ENCODE peak calls at places on chromosomes 13 and 19, in four cellular contexts. X is Caco-2, R is fibroblast of mammary gland, G is fibroblast of lung. H is an unnamed sample.

GRCh38 chr19:58170860-58171259 is 12.0 kb upstream of the ZNF274 start:
- DNase-seq in R (peak), G (no peak), X (no peak), H (no peak)

GRCh38 chr19:48914181-48914580 is 14.1 kb downstream of the NUCB1 start:
- DNase-seq in X (no peak), R (no peak), G (no peak), H (no peak)

GRCh38 chr19:58274771-58275199 is 4.0 kb upstream of the ZNF8 start:
- DNase-seq in R (peak), G (peak), X (no peak), H (no peak)

GRCh38 chr19:28710278-28710677 is 502.7 kb downstream of the UQCRFS1 start:
- DNase-seq in R (peak), G (peak), X (no peak), H (peak)

GRCh38 chr19:5314012-5314906 is 26.4 kb downstream of the PTPRS start:
- DNase-seq in R (peak), G (peak), X (no peak), H (peak)

GRCh38 chr19:49677901-49678674 is 1.0 kb downstream of the PRMT1 start:
- DNase-seq in X (peak), G (peak), R (peak), H (peak)

GRCh38 chr13:24654741-24655140 is 25.5 kb upstream of the ATP12A start:
- DNase-seq in G (peak), X (no peak), R (peak), H (peak)

GRCh38 chr13:81872581-81872980 is 1531.7 kb upstream of the SPRY2 start:
- DNase-seq in R (no peak), X (no peak), G (no peak), H (no peak)

GRCh38 chr13:43569688-43570087 is 217.1 kb downstream of the ENOX1 start:
- DNase-seq in R (no peak), G (no peak), X (no peak), H (no peak)

GRCh38 chr13:41465215-41465907 is 8.0 kb downstream of the RGCC start:
- DNase-seq in X (no peak), G (peak), R (peak), H (peak)

GRCh38 chr13:26784704-26785639 is 24.4 kb upstream of the GPR12 start:
- DNase-seq in X (no peak), G (no peak), R (no peak), H (no peak)

GRCh38 chr13:64446372-64446771 is 2783.8 kb downstream of the PCDH9 start:
- DNase-seq in G (no peak), X (no peak), R (no peak), H (no peak)

GRCh38 chr13:26465954-26466353 is 91.5 kb upstream of the WASF3 start:
- DNase-seq in R (no peak), G (no peak), X (no peak), H (no peak)

GRCh38 chr13:93765811-93766210 is 539.2 kb downstream of the GPC6 start:
- DNase-seq in X (no peak), G (no peak), R (no peak), H (peak)

GRCh38 chr19:18473003-18473705 is 35.2 kb upstream of the ISYNA1 start:
- DNase-seq in R (no peak), G (no peak), X (no peak), H (no peak)

GRCh38 chr19:12314553-12314952 is 18.9 kb downstream of the ZNF563 start:
- DNase-seq in G (no peak), R (no peak), X (no peak), H (no peak)

GRCh38 chr13:90118467-90119071 is 1228.9 kb upstream of the MIR17HG start:
- DNase-seq in X (no peak), R (no peak), G (no peak), H (no peak)

GRCh38 chr19:4600893-4601292 is 38.4 kb upstream of the TNFAIP8L1 start:
- DNase-seq in X (no peak), R (no peak), G (no peak), H (no peak)

GRCh38 chr19:23665651-23666410 is 21.2 kb downstream of the ZNF675 start:
- DNase-seq in G (no peak), X (no peak), R (no peak), H (no peak)

GRCh38 chr19:18156841-18157464 is 4.0 kb downstream of the PIK3R2 start:
- DNase-seq in X (no peak), G (peak), R (peak), H (peak)

GRCh38 chr13:26499209-26499601 is 58.3 kb upstream of the WASF3 start:
- DNase-seq in G (no peak), X (peak), R (no peak), H (no peak)

GRCh38 chr13:48132961-48133360 is 38.1 kb upstream of the MED4 start:
- DNase-seq in R (no peak), G (no peak), X (no peak), H (no peak)

GRCh38 chr13:112748947-112749346 is 59.1 kb downstream of the ATP11A start:
- DNase-seq in R (peak), G (no peak), X (no peak), H (peak)

GRCh38 chr19:38941979-38942378 is 11.2 kb downstream of the MRPS12 start:
- DNase-seq in X (no peak), R (no peak), G (no peak), H (no peak)

GRCh38 chr19:38944981-38945506 is 14.3 kb downstream of the MRPS12 start:
- DNase-seq in R (peak), X (no peak), G (no peak), H (no peak)

GRCh38 chr19:38942471-38943181 is 11.9 kb downstream of the MRPS12 start:
- DNase-seq in R (no peak), G (no peak), X (no peak), H (no peak)

GRCh38 chr19:38946229-38947010 is 15.7 kb downstream of the MRPS12 start:
- DNase-seq in X (no peak), G (no peak), R (no peak), H (no peak)

DNA sequence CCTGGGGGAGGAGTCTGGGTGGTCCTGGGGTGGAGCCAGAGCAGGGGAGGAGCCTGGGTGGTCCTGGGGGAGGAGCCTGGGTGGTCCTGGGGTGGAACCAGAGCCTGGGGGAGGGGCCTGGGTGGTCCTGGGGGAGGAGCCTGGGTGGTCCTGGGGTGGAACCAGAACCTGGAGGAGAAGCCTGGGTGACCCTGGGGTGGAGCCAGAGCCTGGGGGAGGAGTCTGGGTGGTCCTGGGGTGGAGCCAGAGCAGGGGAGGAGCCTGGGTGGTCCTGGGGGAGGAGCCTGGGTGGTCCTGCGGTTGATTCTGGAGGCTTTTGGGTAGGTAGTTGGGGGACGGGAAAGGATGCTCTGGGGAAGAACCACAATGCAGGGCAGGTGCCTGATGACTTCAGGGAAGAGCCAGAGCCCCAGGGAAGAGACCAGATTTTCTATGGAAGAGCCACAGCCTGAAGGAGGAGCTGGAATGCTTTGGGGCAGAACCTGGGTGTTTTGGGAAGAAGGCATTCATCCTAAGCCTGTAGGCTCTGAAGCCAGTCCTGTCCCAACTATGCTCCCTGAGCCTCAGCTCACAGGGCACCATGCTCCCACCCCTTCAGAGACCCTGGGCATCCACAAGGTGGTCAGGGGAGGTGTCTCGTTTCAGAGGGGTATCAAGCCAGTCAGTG is 15.0 kb downstream of the MRPS12 start:
- DNase-seq in R (no peak), X (no peak), G (no peak), H (no peak)
- TF ChIP-seq CTCF in R (no peak), X (no peak), G (no peak), H (no peak)

DNA sequence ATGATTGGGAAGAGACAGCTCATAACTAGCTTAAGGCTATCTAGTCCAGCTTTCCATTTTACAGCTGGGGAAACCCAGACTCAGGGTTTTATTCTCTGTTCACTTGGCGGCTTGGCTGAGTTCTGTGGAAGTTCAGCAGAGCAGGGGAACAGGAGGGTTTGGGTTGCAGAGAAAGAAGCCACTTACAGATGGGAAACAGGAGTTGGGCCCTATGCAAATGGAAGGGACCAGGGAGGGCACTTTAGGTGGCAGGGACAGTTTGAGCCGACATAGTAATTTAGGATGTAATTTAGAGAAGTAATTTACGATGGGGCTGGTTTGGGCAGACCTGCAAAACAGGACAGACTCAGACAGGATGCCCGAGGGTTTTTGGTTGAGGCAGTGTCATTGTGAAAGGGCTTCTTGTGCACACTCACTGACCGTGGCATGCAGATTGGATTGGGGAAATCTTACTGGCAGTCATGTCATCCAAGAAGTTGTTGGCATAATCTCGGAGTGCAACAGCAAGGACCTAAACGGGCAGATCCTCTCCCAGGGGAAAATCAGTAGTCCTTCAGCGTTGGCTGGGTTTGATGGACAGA is 47.3 kb upstream of the GPR183 start:
- DNase-seq in R (no peak), X (no peak), G (no peak), H (no peak)
- H3K4me3 ChIP-seq in R (no peak), X (no peak), G (no peak), H (no peak)

GRCh38 chr19:1841209-1841924 is 6.9 kb downstream of the REXO1 start:
- DNase-seq in R (no peak), X (no peak), G (no peak), H (no peak)

GRCh38 chr19:1845642-1846041 is 2.6 kb downstream of the REXO1 start:
- DNase-seq in G (no peak), R (no peak), X (no peak), H (no peak)

GRCh38 chr19:1844536-1845515 is 3.5 kb downstream of the REXO1 start:
- DNase-seq in R (no peak), X (no peak), G (no peak), H (no peak)

GRCh38 chr19:1843116-1843515 is 5.2 kb downstream of the REXO1 start:
- DNase-seq in X (no peak), R (no peak), G (no peak), H (no peak)

GRCh38 chr19:1843646-1844394 is 4.5 kb downstream of the REXO1 start:
- DNase-seq in R (no peak), X (no peak), G (no peak), H (no peak)
- TF ChIP-seq CTCF in R (peak), X (no peak), G (no peak), H (no peak)

GRCh38 chr19:15696654-15697194 is 23.8 kb downstream of the CYP4F12 start:
- DNase-seq in G (no peak), X (no peak), R (no peak), H (no peak)
- H3K4me3 ChIP-seq in G (no peak), X (no peak), R (no peak), H (no peak)

DNA sequence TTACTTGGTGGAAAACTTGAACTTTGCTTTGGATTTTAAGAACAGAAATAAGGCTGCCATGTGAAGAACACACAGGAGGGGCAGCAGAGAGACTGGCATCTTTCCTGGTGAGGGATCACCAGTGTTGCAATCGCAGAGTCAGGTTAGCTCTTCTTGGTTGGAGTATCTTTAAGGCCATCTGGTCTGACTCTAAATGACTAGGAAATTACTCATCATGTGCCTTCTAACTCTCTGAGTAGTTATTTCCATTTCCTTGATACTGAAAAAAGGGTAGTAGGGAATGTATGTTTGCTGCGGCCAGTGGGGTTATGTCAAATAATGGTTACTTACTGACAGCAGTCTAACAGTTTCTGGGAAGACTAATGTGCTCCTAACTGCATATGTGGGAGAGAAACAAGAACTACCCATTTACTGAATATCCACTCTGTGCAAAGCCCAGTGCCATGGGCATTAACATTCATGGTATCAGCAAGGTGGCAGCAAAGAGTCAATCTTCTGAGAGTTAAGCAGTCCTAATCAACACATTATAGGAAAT is 122.1 kb downstream of the COG6 start:
- DNase-seq in R (peak), X (no peak), G (peak), H (peak)
- TF ChIP-seq CTCF in R (peak), X (peak), G (peak), H (peak)

GRCh38 chr19:50718255-50719118 is 1.1 kb downstream of the SHANK1 start:
- DNase-seq in G (no peak), R (no peak), X (no peak), H (no peak)
- H3K4me3 ChIP-seq in G (no peak), R (peak), X (peak), H (peak)

H was measured in fibroblast of the aortic adventitia.